ENCODE peak calls at places on chromosomes 13 and 19, in ten cellular contexts. One of them, this sample, is unnamed.

GRCh38 chr13:32746474-32746873 is 160.2 kb downstream of the PDS5B start:
- DNase-seq in right lobe of liver: no peak
- DNase-seq in cardiac muscle cell: no peak
- DNase-seq in heart left ventricle: no peak
- DNase-seq in thyroid gland: no peak
- DNase-seq in CD8-positive, alpha-beta T cell: no peak
- DNase-seq in mammary epithelial cell: no peak
- DNase-seq in IMR-90: no peak
- DNase-seq in BE2C: no peak
- DNase-seq in GM23338: no peak
- DNase-seq in this sample: no peak

GRCh38 chr19:3115916-3116602 is 19.8 kb upstream of the GNA15 start:
- DNase-seq in mammary epithelial cell: peak; percentile 52
- DNase-seq in IMR-90: no peak
- DNase-seq in right lobe of liver: peak; percentile 46
- DNase-seq in GM23338: peak; percentile 67
- DNase-seq in heart left ventricle: no peak
- DNase-seq in CD8-positive, alpha-beta T cell: no peak
- DNase-seq in thyroid gland: no peak
- DNase-seq in cardiac muscle cell: no peak
- DNase-seq in BE2C: peak; percentile 10
- DNase-seq in this sample: no peak

GRCh38 chr19:48819366-48819816 is 8.6 kb upstream of the BCAT2 start:
- DNase-seq in CD8-positive, alpha-beta T cell: no peak
- DNase-seq in IMR-90: peak; percentile 79
- DNase-seq in BE2C: no peak
- DNase-seq in thyroid gland: peak; percentile 96
- DNase-seq in right lobe of liver: peak; percentile 93
- DNase-seq in GM23338: no peak
- DNase-seq in heart left ventricle: peak; percentile 80
- DNase-seq in mammary epithelial cell: peak; percentile 78
- DNase-seq in cardiac muscle cell: no peak
- DNase-seq in this sample: no peak

GRCh38 chr13:44364601-44365000 is 9.0 kb upstream of the SERP2 start:
- DNase-seq in thyroid gland: no peak
- DNase-seq in cardiac muscle cell: no peak
- DNase-seq in BE2C: no peak
- DNase-seq in right lobe of liver: no peak
- DNase-seq in heart left ventricle: no peak
- DNase-seq in mammary epithelial cell: peak; percentile 67
- DNase-seq in CD8-positive, alpha-beta T cell: no peak
- DNase-seq in GM23338: no peak
- DNase-seq in IMR-90: peak; percentile 55
- DNase-seq in this sample: peak; percentile 59

GRCh38 chr13:40910324-40911050 is 108.6 kb downstream of the ELF1 start:
- DNase-seq in thyroid gland: no peak
- DNase-seq in BE2C: no peak
- DNase-seq in cardiac muscle cell: no peak
- DNase-seq in GM23338: no peak
- DNase-seq in CD8-positive, alpha-beta T cell: no peak
- DNase-seq in heart left ventricle: no peak
- DNase-seq in mammary epithelial cell: peak; percentile 62
- DNase-seq in IMR-90: peak; percentile 55
- DNase-seq in right lobe of liver: no peak
- DNase-seq in this sample: no peak

GRCh38 chr19:55672418-55672817 is 2.6 kb upstream of the EPN1 start:
- DNase-seq in BE2C: no peak
- DNase-seq in IMR-90: peak; percentile 23
- DNase-seq in cardiac muscle cell: no peak
- DNase-seq in thyroid gland: no peak
- DNase-seq in right lobe of liver: no peak
- DNase-seq in heart left ventricle: no peak
- DNase-seq in GM23338: no peak
- DNase-seq in CD8-positive, alpha-beta T cell: no peak
- DNase-seq in mammary epithelial cell: no peak
- DNase-seq in this sample: no peak

GRCh38 chr19:8988204-8988603 is 22.0 kb downstream of the MUC16 start:
- DNase-seq in GM23338: peak; percentile 78
- DNase-seq in heart left ventricle: no peak
- DNase-seq in mammary epithelial cell: no peak
- DNase-seq in right lobe of liver: no peak
- DNase-seq in IMR-90: no peak
- DNase-seq in cardiac muscle cell: no peak
- DNase-seq in thyroid gland: no peak
- DNase-seq in CD8-positive, alpha-beta T cell: peak; percentile 15
- DNase-seq in BE2C: peak; percentile 19
- DNase-seq in this sample: no peak

GRCh38 chr19:23116802-23117571 is at the start of gene ZNF730:
- DNase-seq in mammary epithelial cell: peak; percentile 80
- DNase-seq in heart left ventricle: peak; percentile 90
- DNase-seq in CD8-positive, alpha-beta T cell: peak; percentile 50
- DNase-seq in IMR-90: peak; percentile 68
- DNase-seq in BE2C: peak; percentile 78
- DNase-seq in cardiac muscle cell: peak; percentile 88
- DNase-seq in right lobe of liver: no peak
- DNase-seq in thyroid gland: peak; percentile 39
- DNase-seq in GM23338: peak; percentile 81
- DNase-seq in this sample: peak; percentile 70

GRCh38 chr13:114067381-114067885 is 65.0 kb downstream of the RASA3 start:
- DNase-seq in IMR-90: peak; percentile 68
- DNase-seq in thyroid gland: no peak
- DNase-seq in BE2C: no peak
- DNase-seq in GM23338: no peak
- DNase-seq in CD8-positive, alpha-beta T cell: no peak
- DNase-seq in cardiac muscle cell: no peak
- DNase-seq in right lobe of liver: peak; percentile 48
- DNase-seq in heart left ventricle: no peak
- DNase-seq in mammary epithelial cell: peak; percentile 40
- DNase-seq in this sample: no peak

GRCh38 chr13:64993514-64994164 is 2236.5 kb downstream of the PCDH9 start:
- DNase-seq in CD8-positive, alpha-beta T cell: no peak
- DNase-seq in heart left ventricle: no peak
- DNase-seq in IMR-90: no peak
- DNase-seq in mammary epithelial cell: no peak
- DNase-seq in cardiac muscle cell: no peak
- DNase-seq in right lobe of liver: no peak
- DNase-seq in thyroid gland: no peak
- DNase-seq in BE2C: no peak
- DNase-seq in GM23338: no peak
- DNase-seq in this sample: no peak

GRCh38 chr13:64992314-64992713 is 2237.8 kb downstream of the PCDH9 start:
- DNase-seq in mammary epithelial cell: no peak
- DNase-seq in IMR-90: peak; percentile 3
- DNase-seq in BE2C: no peak
- DNase-seq in GM23338: no peak
- DNase-seq in thyroid gland: no peak
- DNase-seq in right lobe of liver: no peak
- DNase-seq in cardiac muscle cell: no peak
- DNase-seq in heart left ventricle: no peak
- DNase-seq in CD8-positive, alpha-beta T cell: no peak
- DNase-seq in this sample: no peak

GRCh38 chr13:64997438-64997837 is 2232.7 kb downstream of the PCDH9 start:
- DNase-seq in heart left ventricle: no peak
- DNase-seq in IMR-90: no peak
- DNase-seq in GM23338: peak; percentile 16
- DNase-seq in BE2C: no peak
- DNase-seq in mammary epithelial cell: no peak
- DNase-seq in cardiac muscle cell: no peak
- DNase-seq in thyroid gland: no peak
- DNase-seq in CD8-positive, alpha-beta T cell: no peak
- DNase-seq in right lobe of liver: no peak
- DNase-seq in this sample: no peak
- TF ChIP-seq CTCF in heart left ventricle: no peak
- TF ChIP-seq CTCF in IMR-90: no peak
- TF ChIP-seq CTCF in GM23338: peak; percentile 47
- TF ChIP-seq CTCF in BE2C: peak; percentile 6
- TF ChIP-seq CTCF in mammary epithelial cell: peak; percentile 23
- TF ChIP-seq CTCF in cardiac muscle cell: no peak
- TF ChIP-seq CTCF in thyroid gland: no peak
- TF ChIP-seq CTCF in CD8-positive, alpha-beta T cell: no peak
- TF ChIP-seq CTCF in right lobe of liver: no peak
- TF ChIP-seq CTCF in this sample: no peak

GRCh38 chr13:50357586-50358118 is 342.4 kb downstream of the KCNRG start:
- DNase-seq in cardiac muscle cell: no peak
- DNase-seq in heart left ventricle: peak; percentile 34
- DNase-seq in thyroid gland: no peak
- DNase-seq in GM23338: no peak
- DNase-seq in IMR-90: peak; percentile 93
- DNase-seq in mammary epithelial cell: peak; percentile 61
- DNase-seq in right lobe of liver: no peak
- DNase-seq in BE2C: peak; percentile 16
- DNase-seq in CD8-positive, alpha-beta T cell: no peak
- DNase-seq in this sample: peak; percentile 74

GRCh38 chr13:50357136-50357535 is 341.9 kb downstream of the KCNRG start:
- DNase-seq in cardiac muscle cell: no peak
- DNase-seq in GM23338: no peak
- DNase-seq in heart left ventricle: no peak
- DNase-seq in CD8-positive, alpha-beta T cell: no peak
- DNase-seq in BE2C: no peak
- DNase-seq in right lobe of liver: no peak
- DNase-seq in mammary epithelial cell: no peak
- DNase-seq in thyroid gland: no peak
- DNase-seq in IMR-90: no peak
- DNase-seq in this sample: no peak

GRCh38 chr13:50358221-50358620 is 343.0 kb downstream of the KCNRG start:
- DNase-seq in GM23338: no peak
- DNase-seq in heart left ventricle: peak; percentile 19
- DNase-seq in cardiac muscle cell: no peak
- DNase-seq in CD8-positive, alpha-beta T cell: no peak
- DNase-seq in BE2C: no peak
- DNase-seq in thyroid gland: no peak
- DNase-seq in mammary epithelial cell: no peak
- DNase-seq in IMR-90: no peak
- DNase-seq in right lobe of liver: no peak
- DNase-seq in this sample: no peak

GRCh38 chr13:50353651-50354415 is 338.6 kb downstream of the KCNRG start:
- DNase-seq in BE2C: no peak
- DNase-seq in IMR-90: peak; percentile 62
- DNase-seq in GM23338: no peak
- DNase-seq in CD8-positive, alpha-beta T cell: no peak
- DNase-seq in heart left ventricle: no peak
- DNase-seq in right lobe of liver: no peak
- DNase-seq in cardiac muscle cell: no peak
- DNase-seq in thyroid gland: peak; percentile 35
- DNase-seq in mammary epithelial cell: peak; percentile 54
- DNase-seq in this sample: no peak

GRCh38 chr13:50355797-50356196 is 340.6 kb downstream of the KCNRG start:
- DNase-seq in cardiac muscle cell: no peak
- DNase-seq in CD8-positive, alpha-beta T cell: no peak
- DNase-seq in BE2C: no peak
- DNase-seq in thyroid gland: no peak
- DNase-seq in IMR-90: no peak
- DNase-seq in heart left ventricle: no peak
- DNase-seq in right lobe of liver: no peak
- DNase-seq in GM23338: no peak
- DNase-seq in mammary epithelial cell: no peak
- DNase-seq in this sample: no peak
- H3K4me3 ChIP-seq in cardiac muscle cell: no peak overlapping the region
- H3K4me3 ChIP-seq in CD8-positive, alpha-beta T cell: no peak overlapping the region
- H3K4me3 ChIP-seq in BE2C: no peak overlapping the region
- H3K4me3 ChIP-seq in thyroid gland: no peak overlapping the region
- H3K4me3 ChIP-seq in IMR-90: no peak overlapping the region
- H3K4me3 ChIP-seq in heart left ventricle: no peak overlapping the region
- H3K4me3 ChIP-seq in right lobe of liver: no peak overlapping the region
- H3K4me3 ChIP-seq in GM23338: no peak overlapping the region
- H3K4me3 ChIP-seq in mammary epithelial cell: no peak overlapping the region
- H3K4me3 ChIP-seq in this sample: no peak overlapping the region

DNA sequence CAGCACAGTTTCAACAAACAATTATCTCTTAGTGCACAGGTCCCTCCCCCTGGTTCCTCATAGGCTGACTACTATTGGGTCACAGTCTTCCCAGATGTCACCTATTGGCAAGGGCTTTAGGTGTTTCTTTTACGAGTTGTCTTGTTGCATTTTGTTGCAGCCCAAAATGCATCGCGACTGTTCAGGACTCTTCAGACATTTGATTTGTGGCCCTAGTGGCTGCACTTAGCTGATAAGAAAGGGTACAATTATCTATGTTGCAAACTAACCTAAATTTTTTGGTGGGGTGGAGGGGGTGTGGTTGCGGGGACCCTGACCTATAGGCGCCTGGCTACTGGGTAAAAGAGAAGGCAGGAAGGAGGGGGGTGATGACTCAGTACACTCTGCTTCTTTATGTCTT is 29.1 kb upstream of the ZNF714 start:
- DNase-seq in GM23338: no peak
- DNase-seq in mammary epithelial cell: no peak
- DNase-seq in heart left ventricle: no peak
- DNase-seq in CD8-positive, alpha-beta T cell: no peak
- DNase-seq in right lobe of liver: no peak
- DNase-seq in thyroid gland: no peak
- DNase-seq in IMR-90: no peak
- DNase-seq in BE2C: no peak
- DNase-seq in cardiac muscle cell: no peak
- DNase-seq in this sample: no peak
- H3K36me3 ChIP-seq in GM23338: peaks cover 12% of the 10 kb centered on the region
- H3K36me3 ChIP-seq in mammary epithelial cell: peaks cover 31% of the 10 kb centered on the region
- H3K36me3 ChIP-seq in heart left ventricle: peaks cover 74% of the 10 kb centered on the region
- H3K36me3 ChIP-seq in CD8-positive, alpha-beta T cell: peaks cover 44% of the 10 kb centered on the region
- H3K36me3 ChIP-seq in right lobe of liver: peaks cover 9% of the 10 kb centered on the region
- H3K36me3 ChIP-seq in thyroid gland: peaks cover 23% of the 10 kb centered on the region
- H3K36me3 ChIP-seq in IMR-90: peaks cover 18% of the 10 kb centered on the region
- H3K36me3 ChIP-seq in BE2C: peaks cover 26% of the 10 kb centered on the region
- H3K36me3 ChIP-seq in cardiac muscle cell: peaks cover 23% of the 10 kb centered on the region
- H3K36me3 ChIP-seq in this sample: peaks cover 2% of the 10 kb centered on the region

DNA sequence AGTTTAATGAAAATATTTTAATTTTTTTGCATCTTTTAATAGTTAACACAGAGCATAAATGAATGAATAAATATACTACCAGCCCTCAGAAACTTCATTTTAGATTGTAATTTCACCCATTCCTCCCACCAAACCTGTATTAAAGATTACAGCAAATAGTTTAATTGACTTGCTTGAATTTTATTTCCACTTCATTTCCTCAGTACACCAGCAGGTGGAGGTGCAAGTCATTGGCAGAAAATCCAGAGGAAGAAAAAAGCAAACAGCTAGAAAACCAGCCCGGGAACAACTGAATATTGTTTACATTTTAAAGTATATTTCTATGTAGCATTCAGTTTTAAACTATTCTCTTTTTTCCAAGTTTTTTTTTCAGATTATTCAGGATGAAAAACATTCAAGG is 177.8 kb downstream of the OLFM4 start:
- DNase-seq in right lobe of liver: no peak
- DNase-seq in cardiac muscle cell: peak; percentile 24
- DNase-seq in CD8-positive, alpha-beta T cell: no peak
- DNase-seq in thyroid gland: no peak
- DNase-seq in heart left ventricle: no peak
- DNase-seq in BE2C: no peak
- DNase-seq in IMR-90: no peak
- DNase-seq in GM23338: peak; percentile 53
- DNase-seq in mammary epithelial cell: no peak
- DNase-seq in this sample: no peak
- TF ChIP-seq CTCF in right lobe of liver: peak; percentile 23
- TF ChIP-seq CTCF in cardiac muscle cell: peak; percentile 33
- TF ChIP-seq CTCF in CD8-positive, alpha-beta T cell: no peak
- TF ChIP-seq CTCF in thyroid gland: peak; percentile 10
- TF ChIP-seq CTCF in heart left ventricle: peak; percentile 14
- TF ChIP-seq CTCF in BE2C: peak; percentile 34
- TF ChIP-seq CTCF in IMR-90: peak; percentile 23
- TF ChIP-seq CTCF in GM23338: peak; percentile 76
- TF ChIP-seq CTCF in mammary epithelial cell: peak; percentile 23
- TF ChIP-seq CTCF in this sample: peak; percentile 54